ENCODE peak calls at places on chromosomes 4 and X, in ten cellular contexts. O is NCI-H2029; G is stimulated activated CD4-positive, alpha-beta T cell treated with anti-CD3 and anti-CD28 coated beads, Interleukin-2, amount 100 ng/mL, for 4 hours; Z is cardiac fibroblast; W is AG08396; V is Ammon's horn; E is GM19239; B is NCI-H226; Y is NCI-H1417; L is stimulated activated CD8-positive, alpha-beta memory T cell treated with anti-CD3 and anti-CD28 coated beads, Interleukin-2, amount 100 ng/mL, for 48 hours. P is an unnamed sample.

GRCh38 chr4:94676910-94677309 is 80.8 kb upstream of the BMPR1B start:
- DNase-seq in O (no peak), G (no peak), Z (peak; percentile 17), W (peak; percentile 39), V (no peak), E (no peak), B (peak; percentile 22), Y (no peak), L (no peak), P (no peak)

GRCh38 chr4:118682928-118683327 is 2.3 kb upstream of the METTL14 start:
- DNase-seq in O (no peak), G (no peak), Z (peak; percentile 54), W (peak; percentile 17), V (no peak), E (no peak), B (no peak), Y (peak; percentile 13), L (no peak), P (peak; percentile 8)

GRCh38 chrX:72019487-72019886 is 108.8 kb downstream of the NHSL2 start:
- DNase-seq in O (no peak), G (no peak), Z (no peak), W (no peak), V (no peak), E (no peak), B (no peak), Y (no peak), L (no peak), P (no peak)

GRCh38 chr4:15506464-15506863 is 36.8 kb downstream of the CC2D2A start:
- DNase-seq in O (no peak), G (no peak), Z (peak; percentile 33), W (peak; percentile 13), V (no peak), E (no peak), B (peak; percentile 15), Y (no peak), L (no peak), P (no peak)

GRCh38 chr4:94570558-94570957 is 118.8 kb downstream of the PDLIM5 start:
- DNase-seq in O (no peak), G (no peak), Z (no peak), W (no peak), V (no peak), E (no peak), B (no peak), Y (peak; percentile 17), L (no peak), P (no peak)

GRCh38 chrX:16023790-16024734 is 99.3 kb upstream of the GRPR start:
- DNase-seq in O (no peak), G (no peak), Z (no peak), W (no peak), V (no peak), E (peak; percentile 23), B (peak; percentile 29), Y (no peak), L (no peak), P (no peak)

GRCh38 chr4:10619220-10619619 is 65.3 kb downstream of the CLNK start:
- DNase-seq in O (peak; percentile 97), G (no peak), Z (no peak), W (no peak), V (no peak), E (no peak), B (no peak), Y (peak; percentile 89), L (no peak), P (peak; percentile 20)

GRCh38 chr4:88511236-88511635 is 12.3 kb downstream of the PYURF start:
- DNase-seq in O (no peak), G (no peak), Z (no peak), W (no peak), V (no peak), E (no peak), B (no peak), Y (no peak), L (no peak), P (no peak)

GRCh38 chr4:177128306-177128705 is 181.4 kb upstream of the NEIL3 start:
- DNase-seq in O (no peak), G (no peak), Z (peak; percentile 71), W (no peak), V (no peak), E (no peak), B (peak; percentile 62), Y (no peak), L (no peak), P (no peak)

GRCh38 chr4:100977274-100977673 is 370.1 kb downstream of the PPP3CA start:
- DNase-seq in O (no peak), G (no peak), Z (no peak), W (no peak), V (no peak), E (no peak), B (no peak), Y (no peak), L (no peak), P (no peak)

GRCh38 chr4:74085669-74086068 is 13.3 kb downstream of the CXCL2 start:
- DNase-seq in O (no peak), G (no peak), Z (no peak), W (no peak), V (no peak), E (no peak), B (no peak), Y (no peak), L (no peak), P (no peak)

GRCh38 chr4:139550724-139551429 is 5.1 kb downstream of the SETD7 start:
- DNase-seq in O (no peak), G (no peak), Z (peak; percentile 71), W (no peak), V (no peak), E (no peak), B (peak; percentile 73), Y (no peak), L (no peak), P (no peak)

GRCh38 chr4:41142946-41143720 is 71.2 kb downstream of the APBB2 start:
- DNase-seq in O (no peak), G (no peak), Z (peak; percentile 96), W (peak; percentile 78), V (peak; percentile 22), E (no peak), B (peak; percentile 75), Y (no peak), L (no peak), P (peak; percentile 94)

GRCh38 chr4:20046931-20047677 is 204.6 kb upstream of the SLIT2 start:
- DNase-seq in O (no peak), G (no peak), Z (peak; percentile 18), W (no peak), V (no peak), E (no peak), B (no peak), Y (no peak), L (no peak), P (no peak)

GRCh38 chrX:22959204-22959920 is 40.4 kb upstream of the DDX53 start:
- DNase-seq in O (no peak), G (no peak), Z (peak; percentile 24), W (no peak), V (no peak), E (no peak), B (no peak), Y (no peak), L (no peak), P (no peak)

GRCh38 chr4:126440297-126440696 is 1125.5 kb downstream of the FAT4 start:
- DNase-seq in O (no peak), G (no peak), Z (no peak), W (no peak), V (no peak), E (no peak), B (no peak), Y (no peak), L (no peak), P (no peak)

GRCh38 chr4:21845663-21846062 is 102.9 kb downstream of the KCNIP4 start:
- DNase-seq in O (no peak), G (no peak), Z (no peak), W (peak; percentile 8), V (no peak), E (no peak), B (no peak), Y (no peak), L (no peak), P (no peak)

GRCh38 chr4:85825937-85826678 is 351.2 kb downstream of the ARHGAP24 start:
- DNase-seq in O (no peak), G (no peak), Z (peak; percentile 67), W (peak; percentile 50), V (peak; percentile 41), E (no peak), B (peak; percentile 37), Y (peak; percentile 70), L (no peak), P (peak; percentile 60)

GRCh38 chrX:134025986-134026731 is 40.8 kb upstream of the GPC3 start:
- DNase-seq in O (no peak), G (no peak), Z (no peak), W (no peak), V (no peak), E (no peak), B (no peak), Y (no peak), L (no peak), P (no peak)

GRCh38 chrX:104618106-104618895 is 52.3 kb downstream of the IL1RAPL2 start:
- DNase-seq in O (no peak), G (no peak), Z (no peak), W (no peak), V (no peak), E (no peak), B (peak; percentile 18), Y (no peak), L (no peak), P (no peak)

GRCh38 chr4:107665001-107665400 is 55.0 kb downstream of the PAPSS1 start:
- DNase-seq in O (no peak), G (no peak), Z (peak; percentile 25), W (peak; percentile 10), V (no peak), E (no peak), B (no peak), Y (no peak), L (no peak), P (no peak)

GRCh38 chr4:113919611-113920010 is 59.8 kb downstream of the ARSJ start:
- DNase-seq in O (no peak), G (no peak), Z (no peak), W (no peak), V (no peak), E (no peak), B (peak; percentile 7), Y (no peak), L (no peak), P (no peak)

GRCh38 chr4:38600575-38600974 is 63.4 kb upstream of the KLF3 start:
- DNase-seq in O (no peak), G (no peak), Z (no peak), W (no peak), V (no peak), E (no peak), B (no peak), Y (no peak), L (no peak), P (no peak)

GRCh38 chr4:79042079-79042674 is 102.9 kb upstream of the PAQR3 start:
- DNase-seq in O (peak; percentile 2), G (no peak), Z (peak; percentile 59), W (peak; percentile 32), V (peak; percentile 11), E (no peak), B (peak; percentile 19), Y (peak; percentile 82), L (no peak), P (peak; percentile 3)

GRCh38 chr4:118112647-118113046 is 78.4 kb downstream of the NDST3 start:
- DNase-seq in O (no peak), G (no peak), Z (peak; percentile 3), W (no peak), V (no peak), E (no peak), B (peak; percentile 51), Y (no peak), L (no peak), P (no peak)

GRCh38 chr4:69322055-69322454 is 41.8 kb downstream of the UGT2B28 start:
- DNase-seq in O (peak; percentile 60), G (no peak), Z (peak; percentile 51), W (no peak), V (no peak), E (no peak), B (peak; percentile 61), Y (no peak), L (no peak), P (no peak)

GRCh38 chr4:10554694-10555093 is 97.5 kb upstream of the ZNF518B start:
- DNase-seq in O (peak; percentile 69), G (peak; percentile 14), Z (peak; percentile 84), W (peak; percentile 45), V (peak; percentile 76), E (peak; percentile 24), B (peak; percentile 6), Y (peak; percentile 83), L (no peak), P (peak; percentile 40)

GRCh38 chrX:13024911-13025454 is 19.4 kb downstream of the FAM9C start:
- DNase-seq in O (no peak), G (no peak), Z (no peak), W (no peak), V (no peak), E (no peak), B (peak; percentile 33), Y (no peak), L (no peak), P (no peak)

P was measured in fibroblast of the conjunctiva.